ENCODE peak calls at places on chromosome 12, in ten cellular contexts. O, I, B, Z, D, P, C, A, Q and W are unnamed samples. For H3K9me3, the result is how much of the 10 kb centered on the place peaks cover.

GRCh38 chr12:104877107-104877705 is 80.9 kb downstream of the SLC41A2 start:
- DNase-seq in Q (peak), A (no peak), B (peak), O (peak), Z (peak), I (no peak), C (peak), P (peak), D (peak), W (peak)

GRCh38 chr12:95574799-95575452 is 23.6 kb upstream of the USP44 start:
- DNase-seq in Q (peak), D (peak), P (no peak), B (peak), Z (no peak), C (peak), A (no peak), O (no peak), I (no peak), W (no peak)

GRCh38 chr12:52614381-52615207 is 3.8 kb downstream of the KRT73 start:
- DNase-seq in D (no peak), C (no peak), Z (no peak), Q (no peak), A (no peak), O (no peak), B (no peak), P (no peak), I (no peak), W (no peak)

GRCh38 chr12:43102506-43103269 is 449.3 kb downstream of the ADAMTS20 start:
- DNase-seq in A (no peak), I (no peak), D (no peak), C (no peak), O (no peak), Q (peak), P (no peak), Z (no peak), B (no peak), W (no peak)

GRCh38 chr12:32455607-32456063 is 56.3 kb downstream of the FGD4 start:
- DNase-seq in Q (peak), C (peak), A (peak), P (no peak), B (peak), O (no peak), Z (peak), I (no peak), D (peak), W (no peak)

GRCh38 chr12:94416613-94417012 is 43.1 kb downstream of the CEP83 start:
- DNase-seq in P (no peak), Q (no peak), B (no peak), I (no peak), C (no peak), A (no peak), D (no peak), Z (no peak), O (no peak), W (no peak)

GRCh38 chr12:8088574-8088973 is 6.5 kb downstream of the NECAP1 start:
- DNase-seq in C (no peak), D (no peak), Z (peak), O (no peak), A (no peak), P (peak), I (no peak), Q (no peak), B (no peak), W (peak)

GRCh38 chr12:80939231-80939950 is 1.7 kb upstream of the LIN7A start:
- DNase-seq in Z (no peak), Q (no peak), B (peak), P (no peak), C (no peak), D (no peak), O (no peak), I (no peak), A (no peak), W (no peak)

GRCh38 chr12:61487728-61488127 is 772.5 kb upstream of the USP15 start:
- DNase-seq in D (no peak), Z (no peak), O (no peak), A (no peak), C (no peak), I (no peak), B (no peak), Q (no peak), P (no peak), W (no peak)

GRCh38 chr12:9649532-9649940 is 20.0 kb upstream of the CLEC2D start:
- DNase-seq in O (peak), A (no peak), D (no peak), Z (peak), B (no peak), C (no peak), P (no peak), I (no peak), Q (peak), W (no peak)

GRCh38 chr12:70907412-70907811 is 13.1 kb downstream of the PTPRR start:
- DNase-seq in P (no peak), D (no peak), O (no peak), C (no peak), Z (no peak), Q (no peak), I (no peak), B (no peak), A (no peak), W (no peak)

GRCh38 chr12:33439587-33440011 is at the start of gene SYT10:
- DNase-seq in D (no peak), P (no peak), A (no peak), Z (no peak), Q (no peak), I (no peak), B (peak), C (no peak), O (no peak), W (no peak)

GRCh38 chr12:24822121-24822899 is 126.6 kb downstream of the BCAT1 start:
- DNase-seq in D (no peak), A (no peak), B (peak), Q (no peak), I (no peak), Z (no peak), P (no peak), C (peak), O (no peak), W (no peak)

GRCh38 chr12:120267736-120268135 is 2.2 kb upstream of the PXN start:
- DNase-seq in D (no peak), O (no peak), Z (no peak), A (no peak), B (no peak), P (no peak), I (no peak), Q (no peak), C (no peak), W (no peak)

GRCh38 chr12:69440016-69440415 is 30.2 kb upstream of the FRS2 start:
- DNase-seq in D (peak), A (no peak), P (no peak), B (no peak), O (no peak), I (no peak), Z (no peak), C (no peak), Q (no peak), W (no peak)

GRCh38 chr12:92208613-92209121 is 63.0 kb upstream of the BTG1 start:
- DNase-seq in C (peak), O (peak), B (peak), A (no peak), Z (peak), P (no peak), I (no peak), D (peak), Q (peak), W (no peak)

GRCh38 chr12:54700301-54700700 is 52.1 kb upstream of the DCD start:
- DNase-seq in D (no peak), C (no peak), I (no peak), Z (no peak), A (no peak), P (no peak), B (no peak), Q (no peak), O (no peak), W (no peak)

GRCh38 chr12:33222357-33222756 is 217.3 kb downstream of the SYT10 start:
- DNase-seq in Q (no peak), P (no peak), A (no peak), C (no peak), B (no peak), Z (no peak), D (no peak), O (no peak), I (no peak), W (no peak)

GRCh38 chr12:29599397-29599796 is 101.9 kb upstream of the OVCH1 start:
- DNase-seq in Z (no peak), I (no peak), Q (no peak), O (no peak), B (peak), A (no peak), D (no peak), P (no peak), C (peak), W (no peak)

DNA sequence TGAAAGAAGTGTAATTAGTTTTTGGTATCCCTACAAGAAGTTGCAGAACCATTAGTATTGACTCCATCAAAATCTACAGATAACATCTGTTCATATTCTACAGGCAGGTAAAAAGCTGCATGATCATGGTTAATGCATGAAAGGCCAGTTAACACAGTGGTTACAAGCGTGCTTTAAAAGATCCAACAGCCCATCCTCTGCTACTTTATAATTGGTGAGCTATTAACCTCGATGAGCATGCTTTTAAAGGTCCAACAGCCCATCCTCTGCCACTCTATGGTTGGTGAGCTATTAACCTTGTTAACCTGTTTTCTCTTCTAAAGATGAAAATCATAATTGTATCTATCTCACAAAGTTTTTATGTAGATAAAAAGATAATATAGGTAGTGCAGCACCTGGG is 289.3 kb downstream of the DUSP6 start:
- DNase-seq in P (no peak), A (no peak), Z (no peak), Q (no peak), D (no peak), I (no peak), B (no peak), C (no peak), O (no peak), W (no peak)
- H3K9me3 ChIP-seq in P (under half), A (under half), Z (under half), Q (under half), D (under half), I (under half), B (under half), C (under half), O (under half), W (under half)

GRCh38 chr12:83477289-83477688 is 790.6 kb downstream of the TMTC2 start:
- DNase-seq in O (no peak), D (no peak), P (no peak), A (no peak), C (no peak), B (no peak), Z (no peak), I (no peak), Q (no peak), W (no peak)
- H3K9me3 ChIP-seq in O (under half), D (under half), P (under half), A (under half), C (under half), B (under half), Z (under half), I (under half), Q (under half), W (under half)

GRCh38 chr12:130448044-130448821 is 110.5 kb downstream of the PIWIL1 start:
- DNase-seq in P (no peak), B (no peak), I (no peak), O (no peak), C (no peak), A (no peak), D (no peak), Z (no peak), Q (no peak), W (no peak)

GRCh38 chr12:130454296-130454695 is 116.6 kb downstream of the PIWIL1 start:
- DNase-seq in O (no peak), Z (no peak), C (no peak), D (no peak), A (no peak), I (no peak), Q (no peak), P (no peak), B (no peak), W (no peak)

GRCh38 chr12:130449291-130449690 is 111.6 kb downstream of the PIWIL1 start:
- DNase-seq in Q (no peak), I (no peak), Z (no peak), B (no peak), P (no peak), A (no peak), O (no peak), D (no peak), C (no peak), W (no peak)

GRCh38 chr12:130452546-130452945 is 114.9 kb downstream of the PIWIL1 start:
- DNase-seq in P (no peak), D (no peak), B (no peak), C (no peak), I (no peak), Q (no peak), A (no peak), Z (no peak), O (no peak), W (no peak)

GRCh38 chr12:130451001-130451930 is 113.6 kb downstream of the PIWIL1 start:
- DNase-seq in O (no peak), P (no peak), Q (no peak), A (no peak), I (no peak), C (no peak), D (no peak), Z (no peak), B (no peak), W (no peak)
- H3K9me3 ChIP-seq in O (under half), P (under half), Q (under half), A (half or more), I (under half), C (half or more), D (under half), Z (under half), B (under half), W (under half)

GRCh38 chr12:117912756-117913155 is 56.0 kb downstream of the KSR2 start:
- DNase-seq in A (no peak), B (no peak), Q (no peak), O (no peak), P (no peak), C (no peak), I (no peak), Z (no peak), D (no peak), W (no peak)
- H3K9me3 ChIP-seq in A (under half), B (under half), Q (under half), O (under half), P (under half), C (under half), I (under half), Z (under half), D (under half), W (under half)

DNA sequence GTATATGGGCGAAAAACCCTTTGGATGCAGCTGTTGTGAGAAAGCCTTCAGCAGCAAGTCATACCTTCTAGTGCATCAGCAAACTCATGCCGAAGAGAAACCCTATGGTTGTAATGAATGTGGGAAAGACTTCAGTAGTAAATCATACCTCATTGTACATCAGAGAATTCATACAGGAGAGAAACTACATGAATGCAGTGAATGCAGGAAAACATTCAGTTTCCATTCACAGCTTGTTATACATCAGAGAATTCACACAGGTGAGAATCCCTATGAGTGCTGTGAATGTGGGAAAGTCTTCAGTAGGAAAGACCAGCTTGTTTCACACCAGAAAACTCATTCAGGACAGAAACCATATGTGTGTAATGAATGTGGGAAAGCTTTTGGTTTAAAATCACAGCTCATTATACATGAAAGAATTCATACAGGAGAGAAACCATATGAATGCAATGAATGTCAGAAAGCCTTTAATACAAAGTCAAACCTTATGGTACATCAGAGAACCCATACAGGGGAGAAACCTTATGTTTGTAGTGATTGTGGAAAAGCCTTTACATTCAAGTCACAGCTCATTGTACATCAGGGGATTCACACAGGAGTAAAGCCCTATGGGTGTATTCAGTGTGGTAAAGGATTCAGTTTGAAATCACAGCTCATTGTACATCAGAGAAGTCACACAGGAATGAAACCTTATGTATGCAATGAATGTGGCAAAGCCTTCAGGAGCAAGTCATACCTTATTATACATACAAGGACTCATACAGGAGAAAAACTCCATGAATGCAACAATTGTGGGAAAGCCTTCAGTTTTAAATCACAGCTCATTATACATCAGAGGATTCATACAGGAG is 21.4 kb downstream of the ZNF268 start:
- DNase-seq in P (no peak), A (no peak), I (no peak), B (no peak), C (no peak), Q (no peak), D (no peak), O (no peak), Z (no peak), W (no peak)
- H3K9me3 ChIP-seq in P (half or more), A (under half), I (half or more), B (under half), C (half or more), Q (under half), D (under half), O (half or more), Z (half or more), W (half or more)